ENCODE peak calls at places on chromosome 13, in four cellular contexts. C is NCI-H1694 treated with DMSO at 0.1 percent for 48 hours; R is RWPE1; V is activated naive CD4-positive, alpha-beta T cell treated with anti-CD3 and anti-CD28 coated beads, Interleukin-2, amount 50 U/mL, for 16 hours. P is an unnamed sample.

GRCh38 chr13:111060237-111060919 is 54.7 kb upstream of the ARHGEF7 start:
- DNase-seq in C (no peak), R (no peak), V (no peak), P (no peak)

GRCh38 chr13:76222511-76222910 is 586.4 kb downstream of the LMO7 start:
- DNase-seq in C (no peak), R (no peak), V (no peak), P (no peak)

GRCh38 chr13:64640002-64640401 is 2590.1 kb downstream of the PCDH9 start:
- DNase-seq in C (no peak), R (peak), V (no peak), P (no peak)

GRCh38 chr13:112346173-112346898 is 29.8 kb upstream of the SPACA7 start:
- DNase-seq in C (no peak), R (no peak), V (no peak), P (no peak)

GRCh38 chr13:52617070-52618060 is 24.9 kb upstream of the HNRNPA1L2 start:
- DNase-seq in C (peak), R (peak), V (peak), P (peak)

GRCh38 chr13:20713751-20714150 is 10.3 kb downstream of the IL17D start:
- DNase-seq in C (no peak), R (no peak), V (no peak), P (no peak)

GRCh38 chr13:29496241-29496712 is 99.2 kb downstream of the SLC7A1 start:
- DNase-seq in C (no peak), R (peak), V (no peak), P (peak)

GRCh38 chr13:68078874-68079273 is 848.7 kb upstream of the PCDH9 start:
- DNase-seq in C (no peak), R (no peak), V (no peak), P (no peak)

GRCh38 chr13:80345771-80346510 is 5.0 kb upstream of the SPRY2 start:
- DNase-seq in C (no peak), R (no peak), V (no peak), P (no peak)

P was measured in KBM-7.